ENCODE peak calls at places on chromosomes 1 and 21, in six cellular contexts. One of them, this sample, is unnamed.

GRCh38 chr21:45831991-45832740 is 149.4 kb upstream of the COL6A1 start:
- DNase-seq in heart right ventricle: no peak
- DNase-seq in T-helper 17 cell: no peak
- DNase-seq in NCI-H774: no peak
- DNase-seq in ELF-1: peak; percentile 63
- DNase-seq in CD8-positive, alpha-beta memory T cell: no peak
- DNase-seq in this sample: no peak

GRCh38 chr1:55898191-55898590 is 681.2 kb downstream of the PLPP3 start:
- DNase-seq in heart right ventricle: no peak
- DNase-seq in T-helper 17 cell: no peak
- DNase-seq in NCI-H774: no peak
- DNase-seq in ELF-1: no peak
- DNase-seq in CD8-positive, alpha-beta memory T cell: no peak
- DNase-seq in this sample: no peak

GRCh38 chr1:14263207-14263606 is 335.3 kb upstream of the KAZN start:
- DNase-seq in heart right ventricle: no peak
- DNase-seq in T-helper 17 cell: no peak
- DNase-seq in NCI-H774: no peak
- DNase-seq in ELF-1: no peak
- DNase-seq in CD8-positive, alpha-beta memory T cell: no peak
- DNase-seq in this sample: peak; percentile 76

GRCh38 chr1:113415256-113416189 is 25.2 kb downstream of the MAGI3 start:
- DNase-seq in heart right ventricle: no peak
- DNase-seq in T-helper 17 cell: no peak
- DNase-seq in NCI-H774: no peak
- DNase-seq in ELF-1: no peak
- DNase-seq in CD8-positive, alpha-beta memory T cell: no peak
- DNase-seq in this sample: no peak

GRCh38 chr1:170162385-170163226 is 16.8 kb downstream of the NTMT2 start:
- DNase-seq in heart right ventricle: no peak
- DNase-seq in T-helper 17 cell: no peak
- DNase-seq in NCI-H774: no peak
- DNase-seq in ELF-1: peak; percentile 65
- DNase-seq in CD8-positive, alpha-beta memory T cell: no peak
- DNase-seq in this sample: no peak

GRCh38 chr1:85244271-85245053 is 15.0 kb downstream of the C1orf52 start:
- DNase-seq in heart right ventricle: no peak
- DNase-seq in T-helper 17 cell: no peak
- DNase-seq in NCI-H774: no peak
- DNase-seq in ELF-1: peak; percentile 52
- DNase-seq in CD8-positive, alpha-beta memory T cell: no peak
- DNase-seq in this sample: no peak

GRCh38 chr1:235943581-235944114 is 76.9 kb upstream of the LYST start:
- DNase-seq in heart right ventricle: no peak
- DNase-seq in T-helper 17 cell: no peak
- DNase-seq in NCI-H774: no peak
- DNase-seq in ELF-1: no peak
- DNase-seq in CD8-positive, alpha-beta memory T cell: no peak
- DNase-seq in this sample: no peak

GRCh38 chr1:30342535-30343141 is 380.7 kb downstream of the MATN1 start:
- DNase-seq in heart right ventricle: no peak
- DNase-seq in T-helper 17 cell: no peak
- DNase-seq in NCI-H774: no peak
- DNase-seq in ELF-1: peak; percentile 59
- DNase-seq in CD8-positive, alpha-beta memory T cell: no peak
- DNase-seq in this sample: no peak

GRCh38 chr1:118396824-118397530 is 211.9 kb upstream of the SPAG17 start:
- DNase-seq in heart right ventricle: no peak
- DNase-seq in T-helper 17 cell: no peak
- DNase-seq in NCI-H774: no peak
- DNase-seq in ELF-1: peak; percentile 44
- DNase-seq in CD8-positive, alpha-beta memory T cell: no peak
- DNase-seq in this sample: no peak

GRCh38 chr1:215793210-215793609 is 226.1 kb downstream of the KCTD3 start:
- DNase-seq in heart right ventricle: no peak
- DNase-seq in T-helper 17 cell: no peak
- DNase-seq in NCI-H774: peak; percentile 35
- DNase-seq in ELF-1: no peak
- DNase-seq in CD8-positive, alpha-beta memory T cell: no peak
- DNase-seq in this sample: no peak

GRCh38 chr1:37394574-37395464 is 79.6 kb upstream of the ZC3H12A start:
- DNase-seq in heart right ventricle: no peak
- DNase-seq in T-helper 17 cell: no peak
- DNase-seq in NCI-H774: no peak
- DNase-seq in ELF-1: peak; percentile 73
- DNase-seq in CD8-positive, alpha-beta memory T cell: no peak
- DNase-seq in this sample: no peak

GRCh38 chr1:221994939-221995338 is 253.1 kb upstream of the DUSP10 start:
- DNase-seq in heart right ventricle: no peak
- DNase-seq in T-helper 17 cell: no peak
- DNase-seq in NCI-H774: no peak
- DNase-seq in ELF-1: no peak
- DNase-seq in CD8-positive, alpha-beta memory T cell: no peak
- DNase-seq in this sample: no peak

GRCh38 chr1:212762234-212762633 is 29.3 kb downstream of the NSL1 start:
- DNase-seq in heart right ventricle: no peak
- DNase-seq in T-helper 17 cell: no peak
- DNase-seq in NCI-H774: no peak
- DNase-seq in ELF-1: no peak
- DNase-seq in CD8-positive, alpha-beta memory T cell: no peak
- DNase-seq in this sample: no peak

GRCh38 chr1:24020032-24020431 is 39.9 kb upstream of the SRSF10 start:
- DNase-seq in heart right ventricle: no peak
- DNase-seq in T-helper 17 cell: no peak
- DNase-seq in NCI-H774: no peak
- DNase-seq in ELF-1: no peak
- DNase-seq in CD8-positive, alpha-beta memory T cell: no peak
- DNase-seq in this sample: no peak

GRCh38 chr1:227776277-227776676 is 39.2 kb upstream of the PRSS38 start:
- DNase-seq in heart right ventricle: no peak
- DNase-seq in T-helper 17 cell: no peak
- DNase-seq in NCI-H774: no peak
- DNase-seq in ELF-1: peak; percentile 70
- DNase-seq in CD8-positive, alpha-beta memory T cell: no peak
- DNase-seq in this sample: no peak

GRCh38 chr1:182507685-182508084 is 57.7 kb downstream of the RGSL1 start:
- DNase-seq in heart right ventricle: no peak
- DNase-seq in T-helper 17 cell: no peak
- DNase-seq in NCI-H774: no peak
- DNase-seq in ELF-1: no peak
- DNase-seq in CD8-positive, alpha-beta memory T cell: no peak
- DNase-seq in this sample: no peak

GRCh38 chr1:91120915-91121314 is 99.1 kb upstream of the ZNF644 start:
- DNase-seq in heart right ventricle: no peak
- DNase-seq in T-helper 17 cell: no peak
- DNase-seq in NCI-H774: no peak
- DNase-seq in ELF-1: peak; percentile 48
- DNase-seq in CD8-positive, alpha-beta memory T cell: no peak
- DNase-seq in this sample: no peak

GRCh38 chr1:210125143-210125542 is 107.5 kb upstream of the SERTAD4 start:
- DNase-seq in heart right ventricle: no peak
- DNase-seq in T-helper 17 cell: no peak
- DNase-seq in NCI-H774: no peak
- DNase-seq in ELF-1: no peak
- DNase-seq in CD8-positive, alpha-beta memory T cell: no peak
- DNase-seq in this sample: no peak

GRCh38 chr1:158248122-158248521 is 6.1 kb upstream of the CD1A start:
- DNase-seq in heart right ventricle: no peak
- DNase-seq in T-helper 17 cell: no peak
- DNase-seq in NCI-H774: no peak
- DNase-seq in ELF-1: no peak
- DNase-seq in CD8-positive, alpha-beta memory T cell: peak; percentile 34
- DNase-seq in this sample: no peak

GRCh38 chr1:188169971-188170370 is 1341.2 kb downstream of the PLA2G4A start:
- DNase-seq in heart right ventricle: no peak
- DNase-seq in T-helper 17 cell: no peak
- DNase-seq in NCI-H774: peak; percentile 47
- DNase-seq in ELF-1: no peak
- DNase-seq in CD8-positive, alpha-beta memory T cell: no peak
- DNase-seq in this sample: peak; percentile 45

GRCh38 chr1:3668585-3669300 is 16.4 kb downstream of the TP73 start:
- DNase-seq in heart right ventricle: peak; percentile 81
- DNase-seq in T-helper 17 cell: peak; percentile 5
- DNase-seq in NCI-H774: peak; percentile 71
- DNase-seq in ELF-1: peak; percentile 62
- DNase-seq in CD8-positive, alpha-beta memory T cell: no peak
- DNase-seq in this sample: peak; percentile 71

GRCh38 chr1:109874445-109874844 is 36.2 kb upstream of the CSF1 start:
- DNase-seq in heart right ventricle: no peak
- DNase-seq in T-helper 17 cell: no peak
- DNase-seq in NCI-H774: no peak
- DNase-seq in ELF-1: peak; percentile 17
- DNase-seq in CD8-positive, alpha-beta memory T cell: no peak
- DNase-seq in this sample: no peak

GRCh38 chr1:9758559-9759121 is 65.1 kb downstream of the CLSTN1 start:
- DNase-seq in heart right ventricle: no peak
- DNase-seq in T-helper 17 cell: no peak
- DNase-seq in NCI-H774: no peak
- DNase-seq in ELF-1: no peak
- DNase-seq in CD8-positive, alpha-beta memory T cell: no peak
- DNase-seq in this sample: no peak

GRCh38 chr1:230600111-230601000 is 41.9 kb upstream of the COG2 start:
- DNase-seq in heart right ventricle: no peak
- DNase-seq in T-helper 17 cell: no peak
- DNase-seq in NCI-H774: no peak
- DNase-seq in ELF-1: peak; percentile 16
- DNase-seq in CD8-positive, alpha-beta memory T cell: no peak
- DNase-seq in this sample: no peak

GRCh38 chr21:44300262-44300959 is 558 bp downstream of the PFKL start:
- DNase-seq in heart right ventricle: peak; percentile 80
- DNase-seq in T-helper 17 cell: peak; percentile 57
- DNase-seq in NCI-H774: peak; percentile 3
- DNase-seq in ELF-1: peak; percentile 39
- DNase-seq in CD8-positive, alpha-beta memory T cell: peak; percentile 40
- DNase-seq in this sample: peak; percentile 23

GRCh38 chr1:182143825-182144661 is 82.5 kb upstream of the ZNF648 start:
- DNase-seq in heart right ventricle: peak; percentile 48
- DNase-seq in T-helper 17 cell: no peak
- DNase-seq in NCI-H774: no peak
- DNase-seq in ELF-1: peak; percentile 83
- DNase-seq in CD8-positive, alpha-beta memory T cell: no peak
- DNase-seq in this sample: no peak

GRCh38 chr1:172746091-172746949 is 87.4 kb downstream of the FASLG start:
- DNase-seq in heart right ventricle: no peak
- DNase-seq in T-helper 17 cell: no peak
- DNase-seq in NCI-H774: no peak
- DNase-seq in ELF-1: no peak
- DNase-seq in CD8-positive, alpha-beta memory T cell: peak; percentile 72
- DNase-seq in this sample: no peak

GRCh38 chr1:147654511-147654910 is 15.8 kb downstream of the ACP6 start:
- DNase-seq in heart right ventricle: no peak
- DNase-seq in T-helper 17 cell: no peak
- DNase-seq in NCI-H774: no peak
- DNase-seq in ELF-1: no peak
- DNase-seq in CD8-positive, alpha-beta memory T cell: no peak
- DNase-seq in this sample: no peak

GRCh38 chr1:19811206-19811851 is 3.8 kb downstream of the RNF186 start:
- DNase-seq in heart right ventricle: peak; percentile 33
- DNase-seq in T-helper 17 cell: peak; percentile 19
- DNase-seq in NCI-H774: no peak
- DNase-seq in ELF-1: peak; percentile 52
- DNase-seq in CD8-positive, alpha-beta memory T cell: peak; percentile 6
- DNase-seq in this sample: no peak

GRCh38 chr1:55993608-55994251 is 585.6 kb downstream of the PLPP3 start:
- DNase-seq in heart right ventricle: no peak
- DNase-seq in T-helper 17 cell: no peak
- DNase-seq in NCI-H774: no peak
- DNase-seq in ELF-1: no peak
- DNase-seq in CD8-positive, alpha-beta memory T cell: no peak
- DNase-seq in this sample: no peak

GRCh38 chr1:152197361-152197941 is 26.5 kb downstream of the HRNR start:
- DNase-seq in heart right ventricle: no peak
- DNase-seq in T-helper 17 cell: no peak
- DNase-seq in NCI-H774: no peak
- DNase-seq in ELF-1: no peak
- DNase-seq in CD8-positive, alpha-beta memory T cell: no peak
- DNase-seq in this sample: no peak

GRCh38 chr1:177517556-177517955 is 346.8 kb downstream of the BRINP2 start:
- DNase-seq in heart right ventricle: no peak
- DNase-seq in T-helper 17 cell: no peak
- DNase-seq in NCI-H774: no peak
- DNase-seq in ELF-1: no peak
- DNase-seq in CD8-positive, alpha-beta memory T cell: no peak
- DNase-seq in this sample: no peak

GRCh38 chr1:229623838-229624237 is 2.1 kb downstream of the TAF5L start:
- DNase-seq in heart right ventricle: no peak
- DNase-seq in T-helper 17 cell: no peak
- DNase-seq in NCI-H774: no peak
- DNase-seq in ELF-1: no peak
- DNase-seq in CD8-positive, alpha-beta memory T cell: no peak
- DNase-seq in this sample: no peak

GRCh38 chr1:97632075-97632474 is 288.8 kb downstream of the DPYD start:
- DNase-seq in heart right ventricle: no peak
- DNase-seq in T-helper 17 cell: no peak
- DNase-seq in NCI-H774: peak; percentile 26
- DNase-seq in ELF-1: no peak
- DNase-seq in CD8-positive, alpha-beta memory T cell: no peak
- DNase-seq in this sample: peak; percentile 17

GRCh38 chr1:63322944-63323865 is 838 bp downstream of the FOXD3 start:
- DNase-seq in heart right ventricle: no peak
- DNase-seq in T-helper 17 cell: peak; percentile 25
- DNase-seq in NCI-H774: peak; percentile 39
- DNase-seq in ELF-1: peak; percentile 67
- DNase-seq in CD8-positive, alpha-beta memory T cell: peak; percentile 57
- DNase-seq in this sample: peak; percentile 51

GRCh38 chr1:185483647-185484450 is 166.8 kb upstream of the IVNS1ABP start:
- DNase-seq in heart right ventricle: no peak
- DNase-seq in T-helper 17 cell: no peak
- DNase-seq in NCI-H774: no peak
- DNase-seq in ELF-1: peak; percentile 10
- DNase-seq in CD8-positive, alpha-beta memory T cell: no peak
- DNase-seq in this sample: peak; percentile 51